ENCODE peak calls at places on chromosomes 4 and X, in eight cellular contexts. E is kidney; B is heart left ventricle; Z is K562; U is breast epithelium; K is GM23248; D is left ventricle myocardium inferior; C is CD8-positive, alpha-beta T cell. A is an unnamed sample.

GRCh38 chr4:35982318-35982717 is 262.0 kb downstream of the ARAP2 start:
- DNase-seq in E (no peak), B (no peak), Z (no peak), U (no peak), K (no peak), D (no peak), C (no peak), A (no peak)

GRCh38 chrX:64206556-64207162 is 1.2 kb upstream of the AMER1 start:
- DNase-seq in E (no peak), B (no peak), Z (no peak), U (peak; percentile 59), K (peak; percentile 16), D (peak; percentile 36), C (no peak), A (no peak)

GRCh38 chr4:154004028-154004427 is 215.1 kb upstream of the SFRP2 start:
- DNase-seq in E (no peak), B (no peak), Z (no peak), U (no peak), K (peak; percentile 30), D (no peak), C (no peak), A (no peak)

GRCh38 chr4:13642576-13642975 is 15.1 kb upstream of the BOD1L1 start:
- DNase-seq in E (no peak), B (no peak), Z (no peak), U (no peak), K (peak; percentile 22), D (no peak), C (no peak), A (no peak)

GRCh38 chr4:5004496-5004895 is 14.8 kb downstream of the CYTL1 start:
- DNase-seq in E (peak; percentile 46), B (no peak), Z (no peak), U (no peak), K (no peak), D (no peak), C (no peak), A (no peak)

GRCh38 chr4:154018659-154019058 is 229.8 kb upstream of the SFRP2 start:
- DNase-seq in E (no peak), B (no peak), Z (no peak), U (no peak), K (no peak), D (no peak), C (no peak), A (no peak)

GRCh38 chr4:123246085-123246484 is 150.5 kb upstream of the SPRY1 start:
- DNase-seq in E (no peak), B (no peak), Z (no peak), U (no peak), K (no peak), D (no peak), C (no peak), A (no peak)

GRCh38 chrX:23637187-23637586 is 30.1 kb upstream of the PRDX4 start:
- DNase-seq in E (no peak), B (no peak), Z (no peak), U (no peak), K (no peak), D (no peak), C (no peak), A (no peak)

GRCh38 chr4:57378766-57379165 is 268.6 kb upstream of the IGFBP7 start:
- DNase-seq in E (no peak), B (no peak), Z (no peak), U (no peak), K (peak; percentile 74), D (no peak), C (no peak), A (no peak)

GRCh38 chrX:110847334-110847733 is 51.7 kb upstream of the CHRDL1 start:
- DNase-seq in E (no peak), B (no peak), Z (peak; percentile 45), U (no peak), K (peak; percentile 55), D (no peak), C (no peak), A (no peak)

GRCh38 chr4:163694385-163694784 is 199.9 kb downstream of the TMA16 start:
- DNase-seq in E (no peak), B (no peak), Z (no peak), U (no peak), K (no peak), D (no peak), C (no peak), A (no peak)

GRCh38 chrX:12771445-12772069 is 19.7 kb upstream of the PRPS2 start:
- DNase-seq in E (no peak), B (peak; percentile 71), Z (peak; percentile 65), U (no peak), K (peak; percentile 72), D (peak; percentile 22), C (peak; percentile 78), A (peak; percentile 56)

GRCh38 chr4:116132946-116133345 is 952.4 kb downstream of the TRAM1L1 start:
- DNase-seq in E (no peak), B (no peak), Z (no peak), U (no peak), K (no peak), D (no peak), C (no peak), A (no peak)

GRCh38 chr4:102263024-102263787 is 82.1 kb downstream of the SLC39A8 start:
- DNase-seq in E (no peak), B (no peak), Z (no peak), U (no peak), K (peak; percentile 57), D (no peak), C (no peak), A (peak; percentile 5)

GRCh38 chr4:46267866-46268265 is 122.1 kb downstream of the GABRA2 start:
- DNase-seq in E (no peak), B (no peak), Z (no peak), U (no peak), K (no peak), D (no peak), C (no peak), A (no peak)

GRCh38 chr4:169655401-169655800 is 35.0 kb downstream of the CLCN3 start:
- DNase-seq in E (no peak), B (no peak), Z (no peak), U (no peak), K (no peak), D (no peak), C (no peak), A (no peak)
- H3K4me1 ChIP-seq in E (no peaks in the 10 kb centered on the region), B (peaks cover 25% of the 10 kb centered on the region), Z (peaks cover 10% of the 10 kb centered on the region), U (no peaks in the 10 kb centered on the region), K (peaks cover 12% of the 10 kb centered on the region), D (peaks cover 58% of the 10 kb centered on the region), C (peaks cover 16% of the 10 kb centered on the region), A (no peaks in the 10 kb centered on the region)

DNA sequence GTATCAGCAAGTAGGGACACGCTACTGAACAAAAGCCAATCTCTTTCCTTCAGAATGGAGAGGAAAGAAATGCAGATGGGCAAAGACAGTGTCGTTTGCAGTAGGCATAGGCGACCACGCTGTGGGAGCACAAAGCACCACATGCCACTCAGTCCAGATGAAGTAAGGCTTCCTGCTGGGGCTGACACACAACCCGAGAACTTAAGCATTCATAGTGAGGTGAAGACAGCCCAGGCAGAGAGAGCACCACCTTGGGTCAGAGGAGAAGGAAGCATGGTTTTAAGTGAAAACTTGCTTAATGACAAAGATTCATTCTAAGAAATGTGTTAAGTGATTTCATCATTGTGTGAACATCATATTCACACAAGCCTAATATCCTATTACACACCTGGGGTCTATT is 238.8 kb downstream of the MGST2 start:
- DNase-seq in E (no peak), B (no peak), Z (no peak), U (no peak), K (no peak), D (no peak), C (no peak), A (no peak)
- H3K4me1 ChIP-seq in E (peaks cover 11% of the 10 kb centered on the region), B (peaks cover 29% of the 10 kb centered on the region), Z (no peaks in the 10 kb centered on the region), U (no peaks in the 10 kb centered on the region), K (peaks cover 11% of the 10 kb centered on the region), D (peaks cover 40% of the 10 kb centered on the region), C (no peaks in the 10 kb centered on the region), A (no peaks in the 10 kb centered on the region)

GRCh38 chr4:99945718-99946345 is 586 bp downstream of the DNAJB14 start:
- DNase-seq in E (no peak), B (peak; percentile 77), Z (peak; percentile 45), U (no peak), K (peak; percentile 67), D (no peak), C (no peak), A (no peak)
- H3K4me1 ChIP-seq in E (peaks cover 13% of the 10 kb centered on the region), B (peaks cover 46% of the 10 kb centered on the region), Z (peaks cover 13% of the 10 kb centered on the region), U (no peaks in the 10 kb centered on the region), K (peaks cover 35% of the 10 kb centered on the region), D (peaks cover 77% of the 10 kb centered on the region), C (peaks cover 62% of the 10 kb centered on the region), A (peaks cover 63% of the 10 kb centered on the region)

GRCh38 chrX:41336447-41336846 is 2.5 kb downstream of the DDX3X start:
- DNase-seq in E (no peak), B (no peak), Z (no peak), U (no peak), K (no peak), D (no peak), C (no peak), A (no peak)

GRCh38 chrX:41333994-41334865 is at the start of gene DDX3X:
- DNase-seq in E (peak; percentile 98), B (peak; percentile 91), Z (peak; percentile 77), U (peak; percentile 91), K (peak; percentile 86), D (peak; percentile 82), C (peak; percentile 83), A (peak; percentile 91)

GRCh38 chrX:41334866-41335589 is 1.1 kb downstream of the DDX3X start:
- DNase-seq in E (peak; percentile 92), B (peak; percentile 79), Z (peak; percentile 41), U (peak; percentile 67), K (peak; percentile 78), D (peak; percentile 50), C (peak; percentile 66), A (peak; percentile 45)

GRCh38 chrX:41337140-41337539 is 3.2 kb downstream of the DDX3X start:
- DNase-seq in E (no peak), B (no peak), Z (no peak), U (no peak), K (peak; percentile 41), D (no peak), C (no peak), A (no peak)

GRCh38 chrX:41335590-41336331 is 1.8 kb downstream of the DDX3X start:
- DNase-seq in E (no peak), B (no peak), Z (no peak), U (no peak), K (peak; percentile 82), D (no peak), C (no peak), A (no peak)
- H3K4me1 ChIP-seq in E (peaks cover 3% of the 10 kb centered on the region), B (peaks cover 50% of the 10 kb centered on the region), Z (peaks cover 16% of the 10 kb centered on the region), U (peaks cover 27% of the 10 kb centered on the region), K (peaks cover 35% of the 10 kb centered on the region), D (peaks cover 57% of the 10 kb centered on the region), C (peaks cover 26% of the 10 kb centered on the region), A (peaks cover 28% of the 10 kb centered on the region)

DNA sequence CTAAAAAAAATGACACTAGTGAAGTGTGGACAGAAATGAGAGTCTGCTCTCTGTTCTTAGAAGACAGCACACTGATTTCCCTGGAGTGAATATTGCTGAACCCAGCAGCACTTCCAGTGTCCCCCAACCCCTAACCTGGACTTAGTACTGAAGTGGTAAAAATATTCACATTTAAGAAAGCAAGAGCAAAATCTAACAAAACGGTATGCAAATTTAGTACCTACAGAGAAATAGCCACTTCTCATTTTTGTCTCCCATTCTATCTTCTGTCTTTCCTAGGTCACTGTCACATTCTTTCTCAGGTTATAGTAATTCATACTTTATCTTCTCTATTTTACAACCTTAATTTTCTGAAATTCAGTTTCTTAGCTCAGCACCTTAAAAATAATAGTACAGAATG is 274.7 kb downstream of the CFAP299 start:
- DNase-seq in E (no peak), B (no peak), Z (no peak), U (no peak), K (no peak), D (no peak), C (no peak), A (no peak)
- H3K4me1 ChIP-seq in E (no peaks in the 10 kb centered on the region), B (no peaks in the 10 kb centered on the region), Z (no peaks in the 10 kb centered on the region), U (no peaks in the 10 kb centered on the region), K (peaks cover 13% of the 10 kb centered on the region), D (no peaks in the 10 kb centered on the region), C (no peaks in the 10 kb centered on the region), A (no peaks in the 10 kb centered on the region)

GRCh38 chr4:152679414-152680281 is at the start of gene TMEM154:
- DNase-seq in E (peak; percentile 88), B (peak; percentile 83), Z (no peak), U (peak; percentile 61), K (peak; percentile 87), D (peak; percentile 58), C (peak; percentile 73), A (peak; percentile 55)
- H3K4me1 ChIP-seq in E (peaks cover 2% of the 10 kb centered on the region), B (peaks cover 13% of the 10 kb centered on the region), Z (no peaks in the 10 kb centered on the region), U (no peaks in the 10 kb centered on the region), K (peaks cover 23% of the 10 kb centered on the region), D (peaks cover 23% of the 10 kb centered on the region), C (peaks cover 12% of the 10 kb centered on the region), A (peaks cover 18% of the 10 kb centered on the region)